ENCODE peak calls at places on chromosomes 16 and 17, in nine cellular contexts. C is cardiac fibroblast, B is adrenal gland, O is Peyer's patch, A is bronchial epithelial cell, F is heart right ventricle, U is sigmoid colon, Q is transverse colon, D is heart left ventricle. M is an unnamed sample.

GRCh38 chr16:53082509-53082908 is 27.7 kb downstream of the CHD9 start:
- DNase-seq in F (no peak), C (no peak), B (no peak), O (no peak), D (no peak), U (no peak), A (no peak), Q (no peak), M (no peak)

GRCh38 chr16:9092282-9092962 is 978 bp downstream of the HAPSTR1 start:
- DNase-seq in Q (peak; percentile 49), D (peak; percentile 59), U (peak; percentile 73), A (no peak), C (no peak), B (peak; percentile 59), F (peak; percentile 60), O (peak; percentile 34), M (no peak)

GRCh38 chr16:57510016-57510871 is 24.0 kb upstream of the DOK4 start:
- DNase-seq in F (no peak), B (no peak), Q (no peak), C (no peak), U (peak; percentile 52), A (no peak), D (no peak), O (no peak), M (no peak)

GRCh38 chr17:76251478-76252039 is 11.3 kb upstream of the RNF157 start:
- DNase-seq in A (no peak), C (no peak), D (no peak), F (no peak), O (no peak), U (peak; percentile 55), B (no peak), Q (no peak), M (no peak)

GRCh38 chr16:11005611-11005975 is 61.2 kb downstream of the CLEC16A start:
- DNase-seq in C (no peak), B (no peak), D (no peak), A (peak; percentile 65), F (no peak), Q (no peak), U (no peak), O (no peak), M (no peak)

GRCh38 chr17:49434821-49435581 is 20.3 kb upstream of the PHB1 start:
- DNase-seq in B (peak; percentile 38), U (no peak), O (peak; percentile 46), C (peak; percentile 60), D (peak; percentile 19), Q (peak; percentile 31), F (no peak), A (peak; percentile 46), M (no peak)

GRCh38 chr16:10240854-10241613 is 58.8 kb upstream of the GRIN2A start:
- DNase-seq in O (no peak), U (no peak), D (no peak), C (no peak), Q (no peak), F (no peak), A (no peak), B (no peak), M (no peak)

GRCh38 chr17:76281573-76282371 is 16.6 kb downstream of the UBALD2 start:
- DNase-seq in C (no peak), F (no peak), B (no peak), Q (no peak), O (no peak), U (no peak), D (no peak), A (no peak), M (no peak)

GRCh38 chr17:77923776-77924513 is 34.6 kb upstream of the TNRC6C start:
- DNase-seq in D (no peak), C (no peak), B (no peak), F (no peak), Q (no peak), U (no peak), A (no peak), O (no peak), M (no peak)

GRCh38 chr17:81511800-81512559 is 619 bp downstream of the ACTG1 start:
- DNase-seq in C (peak; percentile 29), F (no peak), A (no peak), O (no peak), Q (no peak), D (no peak), B (no peak), U (peak; percentile 83), M (no peak)

GRCh38 chr17:71176928-71177443 is 943.8 kb upstream of the SOX9 start:
- DNase-seq in O (no peak), F (no peak), Q (no peak), B (no peak), U (no peak), A (no peak), D (no peak), C (no peak), M (no peak)

GRCh38 chr16:49181812-49182211 is 99.8 kb downstream of the CBLN1 start:
- DNase-seq in B (no peak), A (no peak), F (no peak), Q (peak; percentile 57), U (no peak), C (no peak), D (no peak), O (no peak), M (no peak)

GRCh38 chr16:70758786-70759185 is 42.2 kb downstream of the VAC14 start:
- DNase-seq in U (no peak), O (no peak), A (no peak), Q (no peak), B (no peak), C (no peak), F (no peak), D (no peak), M (no peak)

GRCh38 chr16:56401482-56401881 is 23.9 kb downstream of the AMFR start:
- DNase-seq in A (no peak), F (no peak), U (no peak), B (no peak), O (no peak), C (no peak), D (no peak), Q (no peak), M (no peak)

GRCh38 chr16:50696575-50697420 is 3.4 kb downstream of the NOD2 start:
- DNase-seq in Q (peak; percentile 91), O (peak; percentile 70), C (peak; percentile 47), B (peak; percentile 55), U (peak; percentile 91), A (peak; percentile 87), D (peak; percentile 81), F (peak; percentile 75), M (no peak)

GRCh38 chr17:3547628-3548027 is 10.0 kb downstream of the TRPV3 start:
- DNase-seq in F (no peak), B (no peak), O (no peak), U (no peak), Q (no peak), C (no peak), D (no peak), A (no peak), M (no peak)

GRCh38 chr17:64679710-64680216 is 17.7 kb upstream of the SMURF2 start:
- DNase-seq in D (no peak), O (no peak), U (no peak), C (peak; percentile 81), Q (no peak), F (no peak), A (peak; percentile 99), B (no peak), M (peak; percentile 73)

GRCh38 chr17:7550359-7550758 is 1.5 kb downstream of the TNFSF12 start:
- DNase-seq in Q (no peak), B (no peak), A (no peak), D (no peak), O (no peak), F (no peak), C (no peak), U (no peak), M (no peak)

GRCh38 chr17:78144146-78144719 is 2.0 kb upstream of the C17orf99 start:
- DNase-seq in F (peak; percentile 90), U (peak; percentile 91), O (peak; percentile 42), Q (peak; percentile 87), D (peak; percentile 89), A (no peak), B (peak; percentile 88), C (peak; percentile 97), M (no peak)

GRCh38 chr17:61366076-61366714 is 33.4 kb upstream of the TBX2 start:
- DNase-seq in A (no peak), B (no peak), D (no peak), Q (no peak), U (no peak), O (no peak), C (no peak), F (no peak), M (no peak)

GRCh38 chr17:27651411-27652345 is 20.7 kb downstream of the LGALS9 start:
- DNase-seq in A (peak; percentile 15), B (peak; percentile 72), O (peak; percentile 57), F (peak; percentile 64), Q (peak; percentile 81), U (peak; percentile 78), C (peak; percentile 58), D (peak; percentile 48), M (no peak)

GRCh38 chr17:76962858-76963257 is 94.7 kb downstream of the MGAT5B start:
- DNase-seq in A (no peak), D (no peak), U (no peak), Q (no peak), B (no peak), C (no peak), F (no peak), O (no peak), M (no peak)

GRCh38 chr17:8887834-8888703 is 20.6 kb upstream of the PIK3R6 start:
- DNase-seq in O (no peak), B (peak; percentile 75), C (peak; percentile 24), D (peak; percentile 44), A (no peak), Q (no peak), F (peak; percentile 54), U (no peak), M (no peak)
- TF ChIP-seq CTCF in O (no peak), B (peak; percentile 29), C (peak; percentile 43), D (peak; percentile 47), A (peak; percentile 17), Q (peak; percentile 19), F (peak; percentile 57), U (no peak), M (peak; percentile 32)

DNA sequence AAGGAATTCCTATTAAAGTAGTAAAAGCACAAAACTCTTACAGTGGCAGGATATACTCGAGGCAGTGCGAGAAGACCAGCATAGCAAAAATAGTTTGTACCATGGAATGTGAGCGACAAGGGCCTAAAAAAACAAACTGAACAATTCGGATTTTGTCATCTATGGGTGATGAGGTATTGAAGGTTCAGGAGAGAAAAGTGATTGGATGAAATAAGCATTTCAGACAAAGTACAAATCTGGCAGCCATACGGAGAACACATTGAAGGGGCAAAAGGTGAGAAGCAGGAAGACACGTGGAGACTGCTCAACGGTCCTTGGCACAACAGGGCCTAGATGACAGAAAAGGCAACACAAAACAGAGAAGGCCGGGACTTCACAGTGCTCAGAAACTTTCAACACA is 22.5 kb downstream of the MYH10 start:
- DNase-seq in B (no peak), A (no peak), Q (no peak), F (no peak), O (no peak), U (no peak), C (no peak), D (no peak), M (no peak)
- H3K4me3 ChIP-seq in B (no peak overlapping the region), A (no peak overlapping the region), Q (no peak overlapping the region), F (no peak overlapping the region), O (no peak overlapping the region), U (no peak overlapping the region), C (no peak overlapping the region), D (no peak overlapping the region), M (no peak overlapping the region)

GRCh38 chr17:58215685-58216084 is 3.4 kb downstream of the MKS1 start:
- DNase-seq in C (no peak), O (no peak), F (no peak), D (no peak), A (no peak), Q (no peak), U (no peak), B (no peak), M (no peak)
- TF ChIP-seq CTCF in C (no peak), O (no peak), F (no peak), D (no peak), A (no peak), Q (no peak), U (no peak), B (no peak), M (peak; percentile 18)

GRCh38 chr16:14346278-14347142 is 275.4 kb downstream of the MRTFB start:
- DNase-seq in Q (no peak), O (no peak), F (no peak), B (no peak), A (no peak), U (no peak), C (no peak), D (no peak), M (no peak)
- H3K4me3 ChIP-seq in Q (no peak overlapping the region), O (no peak overlapping the region), F (no peak overlapping the region), B (no peak overlapping the region), A (no peak overlapping the region), U (no peak overlapping the region), C (no peak overlapping the region), D (no peak overlapping the region), M (no peak overlapping the region)

M was measured in epithelial cell of proximal tubule.